ENCODE peak calls at places on chromosome 19, in nine cellular contexts. O is endothelial cell of umbilical vein; H is OCI-M1; E is fibroblast of villous mesenchyme; J is central memory CD8-positive, alpha-beta T cell; I is Karpas-422; B is amniotic stem cell; W is nucleus accumbens; R is heart left ventricle. G is an unnamed sample.
A peak's percentile ranks its signal among the peaks of the same experiment; 100 is the strongest.

GRCh38 chr19:10113964-10114650 is 2.6 kb downstream of the P2RY11 start:
- DNase-seq in O (no peak), H (no peak), E (no peak), J (no peak), I (peak; percentile 63), B (no peak), W (no peak), R (no peak), G (no peak)

GRCh38 chr19:17402982-17403855 is 2.2 kb downstream of the BST2 start:
- DNase-seq in O (peak; percentile 28), H (peak; percentile 73), E (no peak), J (no peak), I (peak; percentile 66), B (no peak), W (no peak), R (no peak), G (peak; percentile 42)

GRCh38 chr19:28296506-28296905 is 916.4 kb downstream of the UQCRFS1 start:
- DNase-seq in O (no peak), H (no peak), E (peak; percentile 59), J (no peak), I (no peak), B (no peak), W (no peak), R (no peak), G (no peak)

GRCh38 chr19:34313188-34313587 is 51.8 kb upstream of the GPI start:
- DNase-seq in O (peak; percentile 66), H (no peak), E (peak; percentile 66), J (no peak), I (no peak), B (peak; percentile 16), W (no peak), R (peak; percentile 28), G (no peak)

GRCh38 chr19:10503002-10503789 is at the start of gene KEAP1:
- DNase-seq in O (peak; percentile 40), H (peak; percentile 92), E (peak; percentile 37), J (peak; percentile 28), I (peak; percentile 81), B (no peak), W (no peak), R (peak; percentile 49), G (no peak)

GRCh38 chr19:7550169-7550770 is 14.8 kb downstream of the PNPLA6 start:
- DNase-seq in O (no peak), H (no peak), E (no peak), J (no peak), I (no peak), B (no peak), W (no peak), R (no peak), G (no peak)

GRCh38 chr19:6577410-6578125 is 13.4 kb downstream of the CD70 start:
- DNase-seq in O (peak; percentile 12), H (peak; percentile 31), E (no peak), J (no peak), I (peak; percentile 91), B (no peak), W (no peak), R (no peak), G (no peak)

GRCh38 chr19:1765182-1765903 is 12.0 kb downstream of the ONECUT3 start:
- DNase-seq in O (no peak), H (no peak), E (no peak), J (no peak), I (no peak), B (no peak), W (no peak), R (no peak), G (no peak)

GRCh38 chr19:40110570-40110969 is 19.8 kb upstream of the ZNF780A start:
- DNase-seq in O (no peak), H (no peak), E (no peak), J (no peak), I (no peak), B (no peak), W (no peak), R (no peak), G (no peak)

GRCh38 chr19:17751912-17752273 is 616 bp downstream of the FCHO1 start:
- DNase-seq in O (no peak), H (peak; percentile 55), E (no peak), J (no peak), I (peak; percentile 57), B (no peak), W (no peak), R (no peak), G (no peak)

GRCh38 chr19:48629599-48630288 is 7.4 kb downstream of the DBP start:
- DNase-seq in O (peak; percentile 82), H (no peak), E (peak; percentile 58), J (no peak), I (peak; percentile 66), B (no peak), W (peak; percentile 36), R (peak; percentile 42), G (no peak)

GRCh38 chr19:18294467-18294864 is 13.0 kb upstream of the JUND start:
- DNase-seq in O (no peak), H (no peak), E (no peak), J (peak; percentile 71), I (peak; percentile 76), B (no peak), W (peak; percentile 51), R (no peak), G (peak; percentile 77)

GRCh38 chr19:15173746-15174404 is 26.9 kb downstream of the NOTCH3 start:
- DNase-seq in O (no peak), H (peak; percentile 68), E (no peak), J (no peak), I (peak; percentile 80), B (no peak), W (no peak), R (no peak), G (no peak)

GRCh38 chr19:3881272-3882040 is 971 bp downstream of the ATCAY start:
- DNase-seq in O (no peak), H (peak; percentile 70), E (no peak), J (no peak), I (no peak), B (no peak), W (no peak), R (no peak), G (no peak)

GRCh38 chr19:16455489-16455888 is 16.3 kb downstream of the EPS15L1 start:
- DNase-seq in O (no peak), H (no peak), E (no peak), J (no peak), I (no peak), B (no peak), W (no peak), R (no peak), G (no peak)

GRCh38 chr19:3443840-3444694 is 36.3 kb downstream of the SMIM24 start:
- DNase-seq in O (peak; percentile 70), H (no peak), E (peak; percentile 30), J (no peak), I (no peak), B (no peak), W (no peak), R (peak; percentile 79), G (no peak)

GRCh38 chr19:14440049-14440448 is 6.9 kb downstream of the PKN1 start:
- DNase-seq in O (peak; percentile 33), H (peak; percentile 100), E (peak; percentile 8), J (peak; percentile 59), I (peak; percentile 95), B (no peak), W (no peak), R (peak; percentile 77), G (peak; percentile 61)

GRCh38 chr19:46863818-46864629 is 3.2 kb downstream of the ARHGAP35 start:
- DNase-seq in O (peak; percentile 21), H (no peak), E (peak; percentile 40), J (no peak), I (no peak), B (no peak), W (no peak), R (no peak), G (no peak)

GRCh38 chr19:5292843-5293606 is 47.6 kb downstream of the PTPRS start:
- DNase-seq in O (peak; percentile 19), H (peak; percentile 90), E (peak; percentile 70), J (no peak), I (peak; percentile 82), B (peak; percentile 83), W (peak; percentile 84), R (peak; percentile 67), G (no peak)

GRCh38 chr19:44848036-44848804 is 2.1 kb downstream of the NECTIN2 start:
- DNase-seq in O (peak; percentile 89), H (peak; percentile 53), E (peak; percentile 75), J (no peak), I (no peak), B (peak; percentile 18), W (no peak), R (peak; percentile 38), G (no peak)

GRCh38 chr19:32866061-32866460 is 3.5 kb downstream of the SLC7A9 start:
- DNase-seq in O (no peak), H (no peak), E (no peak), J (no peak), I (no peak), B (no peak), W (no peak), R (no peak), G (no peak)

GRCh38 chr19:35232912-35233311 is 4.4 kb upstream of the FAM187B start:
- DNase-seq in O (no peak), H (no peak), E (no peak), J (no peak), I (no peak), B (no peak), W (no peak), R (no peak), G (no peak)

GRCh38 chr19:13082192-13083007 is 20.3 kb downstream of the LYL1 start:
- DNase-seq in O (peak; percentile 57), H (no peak), E (peak; percentile 56), J (no peak), I (peak; percentile 62), B (no peak), W (peak; percentile 57), R (no peak), G (no peak)

GRCh38 chr19:6676288-6676687 is 6.3 kb upstream of the TNFSF14 start:
- DNase-seq in O (no peak), H (no peak), E (no peak), J (no peak), I (no peak), B (no peak), W (no peak), R (no peak), G (no peak)

GRCh38 chr19:17103177-17103576 is 27.6 kb downstream of the MYO9B start:
- DNase-seq in O (peak; percentile 42), H (peak; percentile 66), E (peak; percentile 47), J (no peak), I (peak; percentile 55), B (no peak), W (no peak), R (no peak), G (no peak)

GRCh38 chr19:12954150-12954962 is 2.7 kb downstream of the GADD45GIP1 start:
- DNase-seq in O (no peak), H (no peak), E (no peak), J (no peak), I (peak; percentile 48), B (no peak), W (no peak), R (no peak), G (no peak)

GRCh38 chr19:17790059-17790780 is 4.7 kb upstream of the B3GNT3 start:
- DNase-seq in O (no peak), H (no peak), E (no peak), J (no peak), I (no peak), B (no peak), W (no peak), R (no peak), G (no peak)

GRCh38 chr19:29622191-29623070 is 16.3 kb downstream of the POP4 start:
- DNase-seq in O (no peak), H (peak; percentile 33), E (peak; percentile 4), J (no peak), I (no peak), B (no peak), W (no peak), R (no peak), G (no peak)

GRCh38 chr19:46945668-46946067 is 74.0 kb upstream of the NPAS1 start:
- DNase-seq in O (no peak), H (no peak), E (no peak), J (no peak), I (no peak), B (no peak), W (no peak), R (no peak), G (no peak)

G was measured in activated T-helper 1 cell treated with anti-CD3 and anti-CD28 coated beads, Interleukin-2, amount 50 U/mL, for 16 hours.